ENCODE peak calls at places on chromosomes 1 and 21, in six cellular contexts. N is GM23248, L is lung, A is psoas muscle, W is thoracic aorta, J is uterus. C is an unnamed sample.
A peak's percentile ranks its signal among the peaks of the same experiment; 100 is the strongest.

GRCh38 chr1:110464340-110464739 is 13.4 kb downstream of the PROK1 start:
- DNase-seq in A (no peak), L (no peak), J (no peak), W (no peak), N (peak; percentile 65), C (no peak)

GRCh38 chr1:189211742-189212141 is 1265.9 kb downstream of the BRINP3 start:
- DNase-seq in W (no peak), J (no peak), N (peak; percentile 1), A (no peak), L (no peak), C (no peak)

GRCh38 chr1:58158006-58158405 is 388.5 kb downstream of the OMA1 start:
- DNase-seq in W (no peak), J (no peak), L (no peak), N (no peak), A (no peak), C (no peak)

GRCh38 chr1:119827010-119827409 is 15.8 kb upstream of the REG4 start:
- DNase-seq in W (no peak), L (peak; percentile 11), A (no peak), J (no peak), N (peak; percentile 19), C (no peak)

GRCh38 chr1:17611991-17612390 is 72.5 kb downstream of the ARHGEF10L start:
- DNase-seq in W (no peak), J (no peak), L (no peak), A (no peak), N (peak; percentile 82), C (no peak)

GRCh38 chr1:54401799-54402198 is 4.4 kb downstream of the SSBP3 start:
- DNase-seq in W (no peak), A (no peak), N (no peak), J (no peak), L (no peak), C (no peak)

GRCh38 chr1:14439015-14439414 is 159.5 kb upstream of the KAZN start:
- DNase-seq in J (no peak), L (no peak), N (peak; percentile 80), A (no peak), W (no peak), C (no peak)

GRCh38 chr1:17551755-17552234 is 12.3 kb downstream of the ARHGEF10L start:
- DNase-seq in N (peak; percentile 89), L (no peak), W (peak; percentile 55), J (no peak), A (no peak), C (peak; percentile 68)

GRCh38 chr1:181077576-181078242 is 10.8 kb upstream of the IER5 start:
- DNase-seq in W (no peak), J (no peak), N (no peak), L (no peak), A (no peak), C (no peak)

GRCh38 chr1:169877800-169878491 is 15.8 kb downstream of the SCYL3 start:
- DNase-seq in J (no peak), A (no peak), W (no peak), N (peak; percentile 63), L (no peak), C (no peak)

GRCh38 chr1:115337633-115338456 is at the start of gene NGF:
- DNase-seq in A (peak; percentile 53), W (no peak), L (no peak), N (peak; percentile 94), J (peak; percentile 80), C (no peak)

GRCh38 chr1:205339717-205340116 is 17.0 kb downstream of the KLHDC8A start:
- DNase-seq in W (no peak), L (no peak), J (no peak), N (peak; percentile 13), A (no peak), C (no peak)

GRCh38 chr1:233662503-233663105 is 48.7 kb downstream of the KCNK1 start:
- DNase-seq in J (no peak), A (no peak), L (no peak), N (no peak), W (no peak), C (no peak)

GRCh38 chr1:115430717-115431116 is 92.7 kb upstream of the NGF start:
- DNase-seq in W (no peak), J (no peak), N (peak; percentile 99), L (no peak), A (peak; percentile 15), C (no peak)

GRCh38 chr1:75330633-75331032 is 196.4 kb downstream of the LHX8 start:
- DNase-seq in N (no peak), L (no peak), W (no peak), A (no peak), J (no peak), C (no peak)

GRCh38 chr1:99869304-99869703 is 19.1 kb downstream of the AGL start:
- DNase-seq in N (peak; percentile 70), W (no peak), L (no peak), J (no peak), A (no peak), C (no peak)

GRCh38 chr1:36257375-36257767 is 33.1 kb downstream of the THRAP3 start:
- DNase-seq in W (no peak), N (peak; percentile 31), L (no peak), J (no peak), A (peak; percentile 66), C (no peak)

GRCh38 chr1:112735752-112736151 is 20.6 kb upstream of the PPM1J start:
- DNase-seq in N (peak; percentile 94), A (no peak), W (no peak), J (no peak), L (no peak), C (no peak)

GRCh38 chr1:10866314-10867091 is 70.1 kb upstream of the CASZ1 start:
- DNase-seq in W (no peak), A (no peak), L (no peak), N (peak; percentile 69), J (peak; percentile 27), C (peak; percentile 55)

GRCh38 chr1:173294853-173295252 is 87.7 kb upstream of the TNFSF4 start:
- DNase-seq in A (no peak), W (no peak), J (no peak), N (peak; percentile 60), L (no peak), C (no peak)

GRCh38 chr21:27314096-27314495 is 347.2 kb upstream of the ADAMTS5 start:
- DNase-seq in W (no peak), N (no peak), J (no peak), L (no peak), A (no peak), C (no peak)

GRCh38 chr1:72281637-72282270 is 585 bp downstream of the NEGR1 start:
- DNase-seq in L (no peak), W (no peak), N (peak; percentile 43), A (no peak), J (no peak), C (no peak)

GRCh38 chr1:43300661-43301094 is at the start of gene TIE1:
- DNase-seq in L (no peak), J (no peak), A (peak; percentile 31), N (no peak), W (no peak), C (peak; percentile 56)

GRCh38 chr1:58619286-58620054 is 42.4 kb upstream of the TACSTD2 start:
- DNase-seq in N (no peak), L (no peak), W (no peak), A (no peak), J (no peak), C (no peak)

GRCh38 chr1:41914515-41914914 is 4.2 kb downstream of the HIVEP3 start:
- DNase-seq in W (no peak), J (no peak), N (no peak), A (no peak), L (no peak), C (no peak)

DNA sequence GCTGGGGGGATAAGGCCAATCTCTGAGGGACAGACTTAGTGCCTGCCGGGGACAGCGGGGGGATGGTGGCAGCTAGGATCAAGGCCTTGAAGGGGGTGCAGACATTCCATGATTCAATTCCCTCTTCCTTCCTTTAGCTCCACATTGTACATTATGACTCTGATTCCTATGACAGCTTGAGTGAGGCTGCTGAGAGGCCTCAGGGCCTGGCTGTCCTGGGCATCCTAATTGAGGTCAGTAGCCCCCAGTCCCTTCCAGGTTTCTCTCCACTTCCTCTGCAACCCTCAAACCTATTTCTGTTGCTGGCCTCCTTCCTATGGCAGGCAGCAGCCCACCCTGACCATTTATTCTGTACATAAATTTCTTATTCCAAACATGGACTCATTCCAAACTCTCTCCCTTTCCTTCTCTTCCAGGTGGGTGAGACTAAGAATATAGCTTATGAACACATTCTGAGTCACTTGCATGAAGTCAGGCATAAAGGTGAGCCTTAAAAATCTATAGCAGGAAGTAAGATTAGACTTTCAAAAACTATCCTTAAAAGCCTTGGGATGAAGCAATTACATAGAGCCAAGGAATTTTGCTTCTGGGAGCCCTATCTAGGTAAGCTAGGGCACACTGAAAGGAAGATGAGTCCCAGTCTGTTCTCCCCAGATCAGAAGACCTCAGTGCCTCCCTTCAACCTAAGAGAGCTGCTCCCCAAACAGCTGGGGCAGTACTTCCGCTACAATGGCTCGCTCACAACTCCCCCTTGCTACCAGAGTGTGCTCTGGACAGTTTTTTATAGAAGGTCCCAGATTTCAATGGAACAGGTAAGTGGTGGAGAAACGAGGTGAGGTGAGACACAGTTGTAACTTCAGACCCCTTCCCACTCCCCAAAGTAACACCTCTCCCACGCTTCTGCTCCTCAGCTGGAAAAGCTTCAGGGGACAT is 5.1 kb downstream of the CA14 start:
- DNase-seq in J (no peak), L (no peak), A (no peak), W (no peak), N (no peak), C (no peak)
- H3K27ac ChIP-seq in J (no peak overlapping the region), L (no peak overlapping the region), A (no peak overlapping the region), W (no peak overlapping the region), N (no peak overlapping the region), C (no peak overlapping the region)

GRCh38 chr1:63916485-63917360 is 142.9 kb downstream of the ROR1 start:
- DNase-seq in A (no peak), L (no peak), W (no peak), N (no peak), J (no peak), C (no peak)
- H3K4me1 ChIP-seq in A (peaks cover 5% of the 10 kb centered on the region), L (peaks cover 13% of the 10 kb centered on the region), W (peaks cover 14% of the 10 kb centered on the region), N (peaks cover 19% of the 10 kb centered on the region), J (no peaks in the 10 kb centered on the region), C (no peaks in the 10 kb centered on the region)

GRCh38 chr1:154222918-154223317 is 2.2 kb downstream of the UBAP2L start:
- DNase-seq in J (no peak), N (peak; percentile 23), L (no peak), A (no peak), W (no peak), C (no peak)

GRCh38 chr1:154222518-154222917 is 1.8 kb downstream of the UBAP2L start:
- DNase-seq in W (no peak), J (no peak), N (peak; percentile 27), L (no peak), A (no peak), C (no peak)

GRCh38 chr1:154220071-154220969 is at the start of gene UBAP2L:
- DNase-seq in N (peak; percentile 100), A (peak; percentile 100), W (peak; percentile 95), L (peak; percentile 98), J (peak; percentile 99), C (peak; percentile 99)

GRCh38 chr1:154220970-154221814 is 437 bp downstream of the UBAP2L start:
- DNase-seq in N (peak; percentile 76), W (peak; percentile 4), A (peak; percentile 64), L (peak; percentile 65), J (peak; percentile 64), C (peak; percentile 63)

DNA sequence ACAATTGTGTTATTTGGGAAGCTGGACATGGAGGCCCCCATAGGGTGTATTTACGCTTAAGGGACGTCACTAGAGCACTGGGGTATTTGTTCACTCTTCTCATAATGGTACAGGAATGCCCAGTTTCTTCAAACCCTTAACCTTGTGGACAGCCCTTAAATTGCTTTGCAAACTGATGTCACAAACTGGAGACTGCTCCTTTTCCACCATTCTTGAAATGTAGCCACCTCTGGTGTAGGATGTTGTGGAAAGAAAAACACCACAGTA is 993 bp downstream of the UBAP2L start:
- DNase-seq in L (no peak), W (no peak), N (peak; percentile 86), A (no peak), J (no peak), C (no peak)
- H3K9me3 ChIP-seq in L (no peaks in the 10 kb centered on the region), W (no peaks in the 10 kb centered on the region), N (no peaks in the 10 kb centered on the region), A (no peaks in the 10 kb centered on the region), J (no peaks in the 10 kb centered on the region), C (no peaks in the 10 kb centered on the region)

GRCh38 chr1:165632491-165632890 is 1.5 kb downstream of the MGST3 start:
- DNase-seq in W (no peak), L (no peak), N (peak; percentile 28), J (no peak), A (no peak), C (no peak)
- H3K27ac ChIP-seq in W (peak overlapping the region; percentile 80), L (peak overlapping the region; percentile 95), N (peak overlapping the region; percentile 91), J (peak overlapping the region; percentile 89), A (peak overlapping the region; percentile 99), C (peak overlapping the region; percentile 85)